ENCODE peak calls at places on chromosomes 2 and 18, in six cellular contexts. G is IMR-90, F is H1, X is neuronal stem cell, U is H9, P is mesenchymal stem cell. E is an unnamed sample.

GRCh38 chr2:24768013-24768412 is 25.2 kb downstream of the PTRHD1 start:
- DNase-seq in G (no peak), F (no peak), X (no peak), U (no peak), P (no peak), E (no peak)

GRCh38 chr2:25822190-25823117 is 55.8 kb downstream of the ASXL2 start:
- DNase-seq in G (no peak), F (no peak), X (no peak), U (peak; percentile 85), P (no peak), E (peak; percentile 68)

GRCh38 chr18:36649205-36649604 is 179.6 kb downstream of the TPGS2 start:
- DNase-seq in G (no peak), F (no peak), X (no peak), U (no peak), P (no peak), E (no peak)

GRCh38 chr2:70898363-70899240 is 37.1 kb upstream of the ATP6V1B1 start:
- DNase-seq in G (no peak), F (peak; percentile 60), X (no peak), U (peak; percentile 67), P (no peak), E (no peak)

GRCh38 chr2:129753261-129753660 is 226.2 kb upstream of the RAB6C start:
- DNase-seq in G (no peak), F (no peak), X (no peak), U (peak; percentile 49), P (no peak), E (peak; percentile 21)

GRCh38 chr2:226699321-226699720 is 100.3 kb downstream of the IRS1 start:
- DNase-seq in G (peak; percentile 59), F (no peak), X (no peak), U (no peak), P (peak; percentile 63), E (no peak)

GRCh38 chr2:171172980-171173542 is 12.4 kb upstream of the TLK1 start:
- DNase-seq in G (peak; percentile 48), F (no peak), X (no peak), U (no peak), P (no peak), E (peak; percentile 40)

GRCh38 chr2:182866095-182866460 is 359 bp downstream of the FRZB start:
- DNase-seq in G (no peak), F (peak; percentile 81), X (no peak), U (no peak), P (peak; percentile 48), E (no peak)

GRCh38 chr2:60413819-60414178 is 139.7 kb downstream of the BCL11A start:
- DNase-seq in G (no peak), F (no peak), X (no peak), U (no peak), P (no peak), E (no peak)

GRCh38 chr18:65601775-65602174 is 149.0 kb upstream of the CDH7 start:
- DNase-seq in G (no peak), F (no peak), X (no peak), U (no peak), P (no peak), E (no peak)

GRCh38 chr2:11446733-11447248 is 19.2 kb downstream of the E2F6 start:
- DNase-seq in G (peak; percentile 67), F (peak; percentile 85), X (peak; percentile 84), U (peak; percentile 81), P (peak; percentile 82), E (peak; percentile 26)

DNA sequence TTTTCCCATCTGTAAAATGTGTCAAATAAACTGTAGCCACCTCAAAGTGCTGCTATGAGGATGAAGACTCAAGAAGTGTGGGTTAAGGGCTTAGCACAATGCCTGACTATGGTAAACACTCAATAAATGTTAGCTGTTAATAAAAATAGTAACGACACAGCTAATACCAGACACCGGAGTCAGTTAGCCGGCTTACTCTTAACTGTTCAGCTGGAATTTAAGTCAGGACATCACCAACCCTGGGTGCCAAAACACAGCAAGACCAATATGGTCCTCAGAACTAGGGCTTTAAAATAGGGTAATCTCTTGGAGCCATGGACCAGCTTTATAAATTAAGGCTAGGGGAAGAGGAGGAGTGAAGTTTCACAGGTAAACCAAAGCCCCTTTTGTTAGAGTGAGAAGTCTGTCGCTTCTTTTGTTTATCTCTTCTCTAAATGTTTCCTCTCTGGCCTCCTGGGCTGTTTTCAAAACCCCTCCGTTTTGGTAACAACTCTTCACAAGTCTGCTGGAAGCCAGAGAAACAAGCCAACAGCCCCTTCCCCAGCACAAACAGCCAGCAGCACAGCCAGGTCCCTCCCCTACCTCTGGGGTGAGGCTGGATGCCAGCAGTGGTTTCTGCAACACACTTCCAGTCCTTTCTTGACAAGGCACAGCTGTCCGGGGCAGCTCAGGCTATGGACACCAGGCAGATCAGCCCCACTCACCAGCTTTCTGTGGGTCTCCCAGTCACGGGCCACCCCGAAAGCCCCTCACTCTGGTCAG is 13.8 kb upstream of the FZD7 start:
- DNase-seq in G (peak; percentile 44), F (no peak), X (no peak), U (no peak), P (peak; percentile 49), E (no peak)
- H2BK120ac ChIP-seq in G (no peak overlapping the region), F (no peak overlapping the region), X (no peak overlapping the region), U (no peak overlapping the region), P (no peak overlapping the region), E (no peak overlapping the region)

DNA sequence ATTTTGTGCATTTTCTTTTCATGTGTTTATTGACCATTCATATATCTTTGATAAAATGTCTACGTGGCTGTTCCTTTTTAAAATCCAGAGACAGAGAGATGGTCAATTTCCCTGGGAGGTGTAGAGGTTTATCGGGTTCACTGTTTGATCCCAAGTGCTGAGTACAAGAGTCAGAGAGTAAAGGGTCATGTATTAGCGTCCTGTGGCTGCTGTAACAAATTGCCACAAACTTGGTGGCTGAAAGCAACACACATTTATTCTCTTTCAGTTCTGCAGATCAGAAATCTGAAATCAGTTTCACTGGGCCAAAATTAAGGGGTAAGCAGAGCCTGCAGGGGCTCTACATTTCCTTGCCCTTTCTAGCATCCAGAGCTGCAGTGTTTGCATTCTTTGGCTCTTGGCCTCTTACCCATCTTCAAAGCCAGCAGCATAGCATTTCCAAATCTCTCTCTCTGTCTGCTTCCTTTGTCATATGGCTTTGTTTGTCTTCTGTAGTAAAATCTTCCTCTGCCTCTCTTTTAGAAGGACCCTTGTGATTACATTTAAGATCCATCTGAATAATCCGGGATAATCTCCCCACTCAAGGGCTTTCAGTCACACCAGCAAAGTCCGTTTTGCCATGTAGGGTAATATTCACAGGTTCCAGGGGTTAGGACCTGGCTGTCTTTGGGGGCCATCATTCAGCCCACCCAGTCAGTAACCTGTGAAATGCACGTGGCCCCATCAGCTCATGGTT is 49.9 kb downstream of the TMEM17 start:
- DNase-seq in G (no peak), F (no peak), X (no peak), U (no peak), P (no peak), E (no peak)
- H2AFZ ChIP-seq in G (peak overlapping the region; percentile 99), F (peak overlapping the region; percentile 77), X (peak overlapping the region; percentile 98), U (no peak overlapping the region), P (peak overlapping the region; percentile 90), E (no peak overlapping the region)

GRCh38 chr2:208025814-208026184 is 472 bp upstream of the PLEKHM3 start:
- DNase-seq in G (no peak), F (no peak), X (no peak), U (peak; percentile 37), P (no peak), E (no peak)
- H2BK120ac ChIP-seq in G (peak overlapping the region; percentile 66), F (no peak overlapping the region), X (no peak overlapping the region), U (no peak overlapping the region), P (peak overlapping the region; percentile 6), E (no peak overlapping the region)

GRCh38 chr2:201654611-201655384 is 11.5 kb upstream of the TMEM237 start:
- DNase-seq in G (peak; percentile 91), F (no peak), X (no peak), U (no peak), P (peak; percentile 39), E (peak; percentile 39)
- H2AFZ ChIP-seq in G (no peak overlapping the region), F (no peak overlapping the region), X (no peak overlapping the region), U (no peak overlapping the region), P (no peak overlapping the region), E (no peak overlapping the region)

GRCh38 chr18:3592864-3593263 is 142.9 kb downstream of the TGIF1 start:
- DNase-seq in G (no peak), F (no peak), X (no peak), U (no peak), P (no peak), E (no peak)

GRCh38 chr18:3595282-3596273 is 145.6 kb downstream of the TGIF1 start:
- DNase-seq in G (peak; percentile 98), F (no peak), X (no peak), U (no peak), P (peak; percentile 99), E (peak; percentile 78)

GRCh38 chr18:3593381-3593903 is 143.5 kb downstream of the TGIF1 start:
- DNase-seq in G (peak; percentile 87), F (no peak), X (peak; percentile 69), U (no peak), P (peak; percentile 98), E (peak; percentile 95)

GRCh38 chr18:3594760-3595241 is 144.8 kb downstream of the TGIF1 start:
- DNase-seq in G (peak; percentile 49), F (no peak), X (no peak), U (no peak), P (peak; percentile 70), E (peak; percentile 76)

DNA sequence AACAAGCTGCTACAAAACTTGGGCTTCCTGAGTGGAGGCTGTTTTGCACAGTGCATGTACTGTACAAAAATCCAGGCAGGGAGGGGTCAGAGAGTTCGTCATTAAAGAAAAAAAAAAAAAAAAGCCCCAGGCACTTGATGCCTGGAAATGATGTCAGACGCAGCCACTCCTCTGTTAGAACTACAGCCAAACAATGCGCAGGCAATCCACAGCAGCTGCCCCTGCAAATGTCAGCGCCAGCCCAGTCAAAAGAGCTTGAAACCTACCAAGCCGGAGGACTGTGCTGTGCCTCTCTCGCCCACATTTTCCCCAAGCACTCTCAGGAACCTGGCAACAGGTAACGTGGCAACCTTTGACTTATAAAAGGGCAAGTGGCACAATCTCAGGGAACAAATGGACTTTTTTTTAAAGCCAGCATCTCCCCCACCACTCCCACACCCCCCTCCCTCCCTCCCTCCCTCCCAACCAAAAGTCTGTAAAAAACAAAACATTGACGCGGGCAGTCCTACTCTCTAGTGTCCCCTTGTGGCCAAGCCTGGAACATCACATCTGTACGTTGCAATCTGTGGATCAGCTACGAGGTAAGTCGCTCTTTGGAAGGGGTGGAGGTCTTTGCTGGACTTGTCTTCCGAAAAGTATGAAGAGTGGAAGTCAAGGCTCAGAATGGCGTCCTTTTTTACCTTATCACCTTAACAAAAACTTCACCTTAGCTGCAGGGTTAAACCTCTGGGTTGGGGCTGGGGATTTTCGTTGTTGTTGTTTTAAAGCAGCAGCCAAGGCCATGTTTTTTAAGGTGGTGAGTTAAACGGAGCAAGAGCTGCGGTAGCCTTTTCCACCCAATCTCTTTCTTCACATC is 144.2 kb downstream of the TGIF1 start:
- DNase-seq in G (peak; percentile 98), F (peak; percentile 95), X (peak; percentile 92), U (peak; percentile 89), P (peak; percentile 99), E (peak; percentile 94)
- H2BK120ac ChIP-seq in G (peak overlapping the region; percentile 97), F (peak overlapping the region; percentile 11), X (no peak overlapping the region), U (no peak overlapping the region), P (peak overlapping the region; percentile 87), E (peak overlapping the region; percentile 99)

E was measured in trophoblast cell.